ENCODE peak calls at places on chromosomes 13 and 19, in nine cellular contexts. N, U, Z, W, R, D, C, E and G are unnamed samples.

GRCh38 chr19:49403404-49404187 is 15.5 kb downstream of the KASH5 start:
- DNase-seq in N (no peak), U (no peak), Z (no peak), W (no peak), R (no peak), D (no peak), C (peak), E (no peak), G (no peak)

GRCh38 chr13:47299316-47299715 is 402.5 kb upstream of the HTR2A start:
- DNase-seq in N (no peak), U (no peak), Z (no peak), W (no peak), R (no peak), D (no peak), C (no peak), E (no peak), G (no peak)

GRCh38 chr19:32041681-32042292 is 303.6 kb upstream of the ZNF507 start:
- DNase-seq in N (no peak), U (peak), Z (peak), W (peak), R (no peak), D (peak), C (no peak), E (peak), G (no peak)

GRCh38 chr19:33734913-33735312 is 61.8 kb upstream of the KCTD15 start:
- DNase-seq in N (no peak), U (peak), Z (no peak), W (peak), R (no peak), D (no peak), C (no peak), E (no peak), G (no peak)

GRCh38 chr19:16001481-16002312 is 52.9 kb downstream of the OR10H4 start:
- DNase-seq in N (no peak), U (no peak), Z (no peak), W (no peak), R (no peak), D (peak), C (no peak), E (no peak), G (no peak)

GRCh38 chr13:42017264-42017663 is 31.2 kb upstream of the DGKH start:
- DNase-seq in N (no peak), U (no peak), Z (no peak), W (no peak), R (no peak), D (no peak), C (no peak), E (no peak), G (no peak)

GRCh38 chr19:19997656-19998268 is 41.5 kb downstream of the ZNF682 start:
- DNase-seq in N (no peak), U (peak), Z (no peak), W (peak), R (peak), D (peak), C (peak), E (peak), G (no peak)

GRCh38 chr13:85557651-85558050 is 241.6 kb downstream of the SLITRK6 start:
- DNase-seq in N (no peak), U (no peak), Z (no peak), W (no peak), R (no peak), D (no peak), C (no peak), E (no peak), G (no peak)

GRCh38 chr13:34730966-34731365 is 211.1 kb upstream of the NBEA start:
- DNase-seq in N (no peak), U (no peak), Z (no peak), W (no peak), R (no peak), D (no peak), C (no peak), E (no peak), G (no peak)

GRCh38 chr19:42361545-42361910 is 28.6 kb downstream of the CNFN start:
- DNase-seq in N (no peak), U (no peak), Z (no peak), W (no peak), R (no peak), D (no peak), C (no peak), E (no peak), G (no peak)

GRCh38 chr19:52527954-52528326 is 472 bp downstream of the ZNF808 start:
- DNase-seq in N (no peak), U (no peak), Z (no peak), W (peak), R (no peak), D (peak), C (no peak), E (peak), G (no peak)

GRCh38 chr13:73200432-73200831 is 141.6 kb downstream of the KLF5 start:
- DNase-seq in N (no peak), U (no peak), Z (no peak), W (no peak), R (peak), D (no peak), C (no peak), E (no peak), G (no peak)

GRCh38 chr19:29878973-29879654 is 62.9 kb upstream of the URI1 start:
- DNase-seq in N (no peak), U (no peak), Z (peak), W (no peak), R (no peak), D (no peak), C (no peak), E (no peak), G (no peak)

GRCh38 chr13:39415403-39415802 is 187.6 kb downstream of the LHFPL6 start:
- DNase-seq in N (no peak), U (peak), Z (peak), W (peak), R (no peak), D (no peak), C (no peak), E (peak), G (no peak)

GRCh38 chr13:42040730-42041016 is 7.8 kb upstream of the DGKH start:
- DNase-seq in N (no peak), U (no peak), Z (no peak), W (no peak), R (no peak), D (no peak), C (no peak), E (no peak), G (no peak)

GRCh38 chr13:109715902-109716301 is 70.5 kb downstream of the IRS2 start:
- DNase-seq in N (no peak), U (no peak), Z (peak), W (no peak), R (no peak), D (no peak), C (no peak), E (no peak), G (no peak)

GRCh38 chr13:95697052-95697680 is 20.2 kb downstream of the DNAJC3 start:
- DNase-seq in N (no peak), U (no peak), Z (no peak), W (no peak), R (no peak), D (no peak), C (no peak), E (no peak), G (no peak)

GRCh38 chr19:51724543-51724942 is 752 bp upstream of the HAS1 start:
- DNase-seq in N (no peak), U (no peak), Z (no peak), W (peak), R (no peak), D (no peak), C (no peak), E (no peak), G (no peak)

GRCh38 chr13:32408999-32409313 is 19.0 kb downstream of the N4BP2L1 start:
- DNase-seq in N (no peak), U (no peak), Z (no peak), W (no peak), R (no peak), D (no peak), C (no peak), E (no peak), G (no peak)

GRCh38 chr13:38415233-38415632 is 65.6 kb downstream of the UFM1 start:
- DNase-seq in N (no peak), U (peak), Z (no peak), W (peak), R (no peak), D (peak), C (no peak), E (no peak), G (no peak)

GRCh38 chr19:8566855-8567254 is 10.4 kb downstream of the MYO1F start:
- DNase-seq in N (no peak), U (no peak), Z (no peak), W (no peak), R (no peak), D (no peak), C (no peak), E (no peak), G (no peak)

GRCh38 chr19:41407271-41407670 is 9.7 kb downstream of the BCKDHA start:
- DNase-seq in N (no peak), U (no peak), Z (no peak), W (peak), R (no peak), D (no peak), C (no peak), E (no peak), G (no peak)

GRCh38 chr19:39406656-39407393 is at the start of gene ZFP36:
- DNase-seq in N (peak), U (peak), Z (peak), W (peak), R (peak), D (peak), C (peak), E (peak), G (peak)

GRCh38 chr19:4447327-4448146 is 10.1 kb downstream of the UBXN6 start:
- DNase-seq in N (no peak), U (no peak), Z (no peak), W (no peak), R (no peak), D (no peak), C (no peak), E (no peak), G (no peak)

GRCh38 chr19:31154021-31154420 is 195.2 kb downstream of the TSHZ3 start:
- DNase-seq in N (no peak), U (no peak), Z (no peak), W (no peak), R (no peak), D (no peak), C (no peak), E (no peak), G (no peak)

GRCh38 chr19:57310792-57311191 is 9.5 kb upstream of the ZNF543 start:
- DNase-seq in N (no peak), U (no peak), Z (no peak), W (no peak), R (no peak), D (no peak), C (no peak), E (no peak), G (no peak)

GRCh38 chr19:51026554-51026831 is at the start of gene KLK11:
- DNase-seq in N (no peak), U (no peak), Z (no peak), W (no peak), R (peak), D (no peak), C (no peak), E (no peak), G (no peak)

GRCh38 chr13:74687452-74688180 is 553.4 kb upstream of the KLF12 start:
- DNase-seq in N (no peak), U (peak), Z (no peak), W (peak), R (no peak), D (no peak), C (no peak), E (peak), G (no peak)

GRCh38 chr13:80047406-80047805 is 293.5 kb downstream of the SPRY2 start:
- DNase-seq in N (no peak), U (no peak), Z (no peak), W (no peak), R (no peak), D (no peak), C (no peak), E (no peak), G (no peak)
- H3K27ac ChIP-seq in N (no peak), U (peak), Z (no peak), W (no peak), R (no peak), D (no peak), C (no peak), E (no peak), G (no peak)

GRCh38 chr19:3073159-3073563 is 10.9 kb upstream of the TLE5 start:
- DNase-seq in N (no peak), U (no peak), Z (peak), W (no peak), R (no peak), D (peak), C (no peak), E (no peak), G (no peak)

GRCh38 chr19:3079578-3079977 is 14.6 kb upstream of the GNA11 start:
- DNase-seq in N (no peak), U (no peak), Z (no peak), W (no peak), R (no peak), D (no peak), C (no peak), E (no peak), G (no peak)

GRCh38 chr19:3071764-3072163 is 9.5 kb upstream of the TLE5 start:
- DNase-seq in N (no peak), U (no peak), Z (no peak), W (no peak), R (no peak), D (no peak), C (no peak), E (no peak), G (no peak)

GRCh38 chr19:3073931-3074595 is 11.8 kb upstream of the TLE5 start:
- DNase-seq in N (no peak), U (no peak), Z (no peak), W (no peak), R (no peak), D (peak), C (no peak), E (no peak), G (no peak)

DNA sequence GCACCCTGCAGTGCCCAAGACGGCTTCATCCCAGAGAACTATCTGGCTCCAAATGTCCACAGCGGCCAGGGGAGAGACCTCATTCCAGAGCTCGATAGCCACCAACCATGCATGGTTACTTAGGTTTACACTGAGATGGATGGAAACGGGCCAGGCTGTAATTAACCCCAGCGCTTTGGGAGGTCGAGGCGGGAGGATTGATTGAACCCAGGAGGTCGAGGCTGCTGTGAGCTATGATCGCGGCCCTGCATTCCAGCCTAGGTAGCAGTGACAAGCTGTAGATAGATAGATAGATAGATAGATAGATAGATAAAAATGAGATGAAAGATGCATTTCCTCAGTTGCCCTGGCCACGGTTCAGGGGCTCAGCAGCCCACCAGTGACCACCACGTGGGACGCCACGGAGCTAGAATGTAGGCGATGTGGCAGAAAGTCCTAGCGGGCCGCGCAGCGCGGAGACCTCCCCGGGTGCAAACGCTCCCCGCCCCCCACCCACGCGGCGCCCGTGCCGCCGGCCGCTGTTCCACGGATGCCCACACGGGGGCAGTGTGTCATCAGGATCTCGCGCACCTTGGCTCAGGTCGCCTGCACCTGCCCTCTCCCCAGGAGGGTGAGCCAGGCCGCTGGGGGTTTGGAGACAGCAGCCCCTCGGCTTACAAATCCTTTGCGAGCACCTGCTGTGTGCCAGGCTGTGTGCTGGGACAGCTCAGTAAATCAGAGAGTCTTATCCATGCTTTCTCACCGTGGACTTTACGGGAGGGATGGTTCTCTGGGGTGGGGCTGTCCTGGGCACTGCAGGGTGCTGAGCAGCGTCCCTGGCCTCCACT is 13.5 kb upstream of the TLE5 start:
- DNase-seq in N (peak), U (no peak), Z (no peak), W (no peak), R (peak), D (peak), C (peak), E (no peak), G (no peak)
- H3K4me3 ChIP-seq in N (no peak), U (peak), Z (peak), W (no peak), R (no peak), D (no peak), C (no peak), E (no peak), G (no peak)

GRCh38 chr19:7161292-7161691 is 91.8 kb downstream of the ZNF557 start:
- DNase-seq in N (no peak), U (no peak), Z (no peak), W (no peak), R (no peak), D (no peak), C (no peak), E (no peak), G (no peak)

DNA sequence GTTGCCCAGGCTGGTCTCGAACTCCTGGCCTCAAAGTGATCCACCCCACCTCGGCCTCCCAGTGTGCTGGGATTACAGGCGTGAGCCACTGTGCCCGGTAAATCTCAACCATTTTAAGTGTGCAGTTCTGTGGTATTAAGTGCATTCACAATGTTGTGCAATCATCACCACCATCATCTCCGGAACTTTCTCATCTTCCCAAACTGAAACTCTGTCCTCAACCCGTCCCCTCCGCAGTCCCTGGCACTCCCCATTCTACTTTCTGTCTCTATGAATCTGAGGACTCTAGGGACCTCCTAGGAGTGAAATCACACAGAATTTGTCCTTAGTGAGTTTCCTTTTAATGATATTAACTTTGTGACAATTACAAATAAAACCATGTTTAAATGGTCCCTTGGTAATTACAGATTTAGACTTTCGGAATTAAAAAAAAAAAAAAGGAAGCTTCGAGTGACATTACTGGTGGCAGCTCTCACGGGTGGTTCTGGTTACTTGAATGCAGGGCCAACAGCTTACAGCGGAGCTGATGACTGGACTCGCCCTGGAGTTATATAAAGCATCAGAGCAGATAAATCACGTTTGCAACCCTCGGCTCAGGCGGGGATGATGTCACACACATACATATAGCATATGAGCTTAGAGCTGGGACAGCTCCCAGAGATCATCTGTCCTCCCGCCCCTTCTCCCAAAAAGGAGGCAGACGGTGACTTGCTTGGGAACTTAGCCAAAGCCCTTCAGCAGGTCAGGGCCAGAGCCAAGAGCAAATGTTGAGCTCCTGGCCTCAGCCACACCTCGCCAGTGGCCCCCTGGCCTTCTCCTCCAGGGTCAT is 89.8 kb downstream of the ZNF557 start:
- DNase-seq in N (no peak), U (peak), Z (peak), W (peak), R (no peak), D (peak), C (no peak), E (peak), G (peak)
- H3K27ac ChIP-seq in N (no peak), U (peak), Z (no peak), W (peak), R (no peak), D (peak), C (no peak), E (peak), G (peak)

DNA sequence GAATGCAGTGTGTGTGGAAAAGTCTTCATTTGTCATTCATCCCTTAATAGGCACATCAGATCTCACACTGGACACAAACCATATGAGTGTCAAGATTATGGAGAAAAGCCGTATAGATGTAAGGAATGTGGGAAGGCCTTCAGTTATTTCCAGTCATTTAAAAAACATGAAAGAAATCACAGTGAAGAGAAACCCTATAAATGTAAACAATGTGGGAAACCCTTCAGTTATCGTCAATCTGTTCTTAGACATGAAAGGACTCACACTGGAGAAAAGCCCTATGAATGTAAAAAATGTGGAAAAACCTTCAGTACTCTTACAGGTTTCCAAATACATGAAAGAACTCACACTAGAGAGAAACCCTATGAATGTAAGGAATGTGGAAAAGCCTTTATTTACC is 45.3 kb downstream of the ZNF136 start:
- DNase-seq in N (no peak), U (no peak), Z (no peak), W (no peak), R (no peak), D (no peak), C (no peak), E (no peak), G (no peak)
- H3K4me3 ChIP-seq in N (no peak), U (no peak), Z (no peak), W (no peak), R (no peak), D (no peak), C (no peak), E (no peak), G (no peak)

DNA sequence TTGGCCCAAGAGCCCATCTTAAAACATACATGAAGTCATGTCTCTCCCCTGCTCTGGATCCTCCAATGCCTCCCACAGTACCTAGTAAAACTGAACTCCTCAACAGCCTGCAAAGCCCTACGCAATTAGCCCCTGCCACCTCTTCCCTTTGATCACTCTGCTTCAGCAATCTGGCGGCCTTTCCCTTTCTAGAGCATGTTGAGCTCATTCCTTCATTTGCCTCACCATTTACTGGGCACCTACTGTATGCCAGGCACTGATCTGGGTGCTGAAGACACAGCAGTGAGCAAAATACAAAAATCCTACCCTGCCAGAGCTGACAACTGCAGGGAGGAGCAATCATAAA is 2.9 kb downstream of the KEAP1 start:
- DNase-seq in N (no peak), U (no peak), Z (no peak), W (no peak), R (no peak), D (no peak), C (no peak), E (no peak), G (no peak)
- H3K27ac ChIP-seq in N (no peak), U (no peak), Z (peak), W (no peak), R (no peak), D (peak), C (no peak), E (no peak), G (no peak)